ENCODE peak calls at places on chromosome 6, in nine cellular contexts. One of them, this sample, is unnamed.

GRCh38 chr6:8335371-8335770 is 100.0 kb downstream of the SLC35B3 start:
- DNase-seq in lower lobe of right lung: no peak
- DNase-seq in body of pancreas: no peak
- DNase-seq in pancreas: no peak
- DNase-seq in spleen: no peak
- DNase-seq in IMR-90: no peak
- DNase-seq in upper lobe of left lung: no peak
- DNase-seq in adrenal gland: no peak
- DNase-seq in OCI-LY7: no peak
- DNase-seq in this sample: no peak

GRCh38 chr6:116616757-116617093 is 446 bp downstream of the RSPH4A start:
- DNase-seq in lower lobe of right lung: no peak
- DNase-seq in upper lobe of left lung: no peak
- DNase-seq in IMR-90: no peak
- DNase-seq in adrenal gland: no peak
- DNase-seq in spleen: peak; percentile 78
- DNase-seq in pancreas: peak; percentile 30
- DNase-seq in body of pancreas: peak; percentile 34
- DNase-seq in OCI-LY7: no peak
- DNase-seq in this sample: no peak

GRCh38 chr6:149026530-149026942 is 279.7 kb downstream of the UST start:
- DNase-seq in lower lobe of right lung: no peak
- DNase-seq in pancreas: no peak
- DNase-seq in spleen: no peak
- DNase-seq in IMR-90: peak; percentile 98
- DNase-seq in body of pancreas: no peak
- DNase-seq in upper lobe of left lung: no peak
- DNase-seq in adrenal gland: peak; percentile 45
- DNase-seq in OCI-LY7: peak; percentile 74
- DNase-seq in this sample: no peak

GRCh38 chr6:35483490-35483889 is 13.4 kb downstream of the TEAD3 start:
- DNase-seq in spleen: no peak
- DNase-seq in lower lobe of right lung: no peak
- DNase-seq in OCI-LY7: no peak
- DNase-seq in pancreas: no peak
- DNase-seq in upper lobe of left lung: no peak
- DNase-seq in adrenal gland: no peak
- DNase-seq in IMR-90: no peak
- DNase-seq in body of pancreas: no peak
- DNase-seq in this sample: no peak

GRCh38 chr6:93219447-93219846 is 199.9 kb downstream of the EPHA7 start:
- DNase-seq in body of pancreas: no peak
- DNase-seq in adrenal gland: no peak
- DNase-seq in pancreas: no peak
- DNase-seq in IMR-90: no peak
- DNase-seq in OCI-LY7: no peak
- DNase-seq in spleen: no peak
- DNase-seq in upper lobe of left lung: no peak
- DNase-seq in lower lobe of right lung: no peak
- DNase-seq in this sample: no peak

GRCh38 chr6:1094306-1094705 is 217.6 kb upstream of the FOXQ1 start:
- DNase-seq in adrenal gland: no peak
- DNase-seq in OCI-LY7: no peak
- DNase-seq in upper lobe of left lung: no peak
- DNase-seq in pancreas: no peak
- DNase-seq in lower lobe of right lung: no peak
- DNase-seq in spleen: no peak
- DNase-seq in IMR-90: peak; percentile 79
- DNase-seq in body of pancreas: no peak
- DNase-seq in this sample: no peak

GRCh38 chr6:157762636-157763035 is 60.4 kb upstream of the SNX9 start:
- DNase-seq in body of pancreas: no peak
- DNase-seq in OCI-LY7: peak; percentile 51
- DNase-seq in IMR-90: no peak
- DNase-seq in lower lobe of right lung: no peak
- DNase-seq in pancreas: no peak
- DNase-seq in upper lobe of left lung: no peak
- DNase-seq in spleen: no peak
- DNase-seq in adrenal gland: no peak
- DNase-seq in this sample: no peak

GRCh38 chr6:11833626-11834592 is 55.3 kb upstream of the ADTRP start:
- DNase-seq in upper lobe of left lung: peak; percentile 66
- DNase-seq in IMR-90: no peak
- DNase-seq in adrenal gland: no peak
- DNase-seq in pancreas: peak; percentile 49
- DNase-seq in spleen: no peak
- DNase-seq in body of pancreas: peak; percentile 82
- DNase-seq in lower lobe of right lung: peak; percentile 56
- DNase-seq in OCI-LY7: no peak
- DNase-seq in this sample: no peak

GRCh38 chr6:109309917-109310316 is 72.3 kb downstream of the CD164 start:
- DNase-seq in upper lobe of left lung: no peak
- DNase-seq in body of pancreas: no peak
- DNase-seq in lower lobe of right lung: no peak
- DNase-seq in OCI-LY7: peak; percentile 8
- DNase-seq in IMR-90: no peak
- DNase-seq in pancreas: no peak
- DNase-seq in spleen: no peak
- DNase-seq in adrenal gland: no peak
- DNase-seq in this sample: no peak

GRCh38 chr6:76230711-76231110 is 158.2 kb upstream of the IMPG1 start:
- DNase-seq in pancreas: no peak
- DNase-seq in adrenal gland: no peak
- DNase-seq in body of pancreas: peak; percentile 49
- DNase-seq in lower lobe of right lung: no peak
- DNase-seq in spleen: no peak
- DNase-seq in IMR-90: no peak
- DNase-seq in OCI-LY7: no peak
- DNase-seq in upper lobe of left lung: no peak
- DNase-seq in this sample: no peak

GRCh38 chr6:84403545-84403944 is 176.1 kb upstream of the CEP162 start:
- DNase-seq in upper lobe of left lung: no peak
- DNase-seq in body of pancreas: no peak
- DNase-seq in adrenal gland: no peak
- DNase-seq in OCI-LY7: no peak
- DNase-seq in IMR-90: no peak
- DNase-seq in spleen: no peak
- DNase-seq in pancreas: no peak
- DNase-seq in lower lobe of right lung: no peak
- DNase-seq in this sample: no peak

GRCh38 chr6:167079853-167080297 is 43.0 kb upstream of the CCR6 start:
- DNase-seq in body of pancreas: no peak
- DNase-seq in upper lobe of left lung: no peak
- DNase-seq in OCI-LY7: peak; percentile 87
- DNase-seq in pancreas: no peak
- DNase-seq in adrenal gland: no peak
- DNase-seq in spleen: peak; percentile 87
- DNase-seq in lower lobe of right lung: no peak
- DNase-seq in IMR-90: no peak
- DNase-seq in this sample: no peak

GRCh38 chr6:12472601-12473038 is 182.5 kb downstream of the EDN1 start:
- DNase-seq in IMR-90: peak; percentile 67
- DNase-seq in pancreas: peak; percentile 41
- DNase-seq in adrenal gland: peak; percentile 95
- DNase-seq in spleen: no peak
- DNase-seq in body of pancreas: peak; percentile 37
- DNase-seq in upper lobe of left lung: peak; percentile 61
- DNase-seq in lower lobe of right lung: peak; percentile 56
- DNase-seq in OCI-LY7: no peak
- DNase-seq in this sample: peak; percentile 37

GRCh38 chr6:69888842-69889590 is 22.7 kb downstream of the COL19A1 start:
- DNase-seq in IMR-90: no peak
- DNase-seq in body of pancreas: no peak
- DNase-seq in adrenal gland: no peak
- DNase-seq in upper lobe of left lung: no peak
- DNase-seq in pancreas: no peak
- DNase-seq in spleen: no peak
- DNase-seq in OCI-LY7: no peak
- DNase-seq in lower lobe of right lung: no peak
- DNase-seq in this sample: no peak

GRCh38 chr6:367891-368630 is 23.5 kb upstream of the IRF4 start:
- DNase-seq in lower lobe of right lung: no peak
- DNase-seq in body of pancreas: no peak
- DNase-seq in adrenal gland: no peak
- DNase-seq in upper lobe of left lung: no peak
- DNase-seq in OCI-LY7: no peak
- DNase-seq in spleen: no peak
- DNase-seq in pancreas: no peak
- DNase-seq in IMR-90: no peak
- DNase-seq in this sample: no peak

GRCh38 chr6:41791984-41792383 is 4.5 kb downstream of the TOMM6 start:
- DNase-seq in spleen: no peak
- DNase-seq in lower lobe of right lung: no peak
- DNase-seq in IMR-90: no peak
- DNase-seq in OCI-LY7: no peak
- DNase-seq in upper lobe of left lung: no peak
- DNase-seq in pancreas: no peak
- DNase-seq in body of pancreas: no peak
- DNase-seq in adrenal gland: no peak
- DNase-seq in this sample: no peak

GRCh38 chr6:37283786-37284185 is 25.8 kb upstream of the TMEM217 start:
- DNase-seq in IMR-90: no peak
- DNase-seq in body of pancreas: peak; percentile 80
- DNase-seq in lower lobe of right lung: no peak
- DNase-seq in spleen: no peak
- DNase-seq in upper lobe of left lung: no peak
- DNase-seq in adrenal gland: peak; percentile 93
- DNase-seq in OCI-LY7: no peak
- DNase-seq in pancreas: peak; percentile 79
- DNase-seq in this sample: peak; percentile 65

GRCh38 chr6:70998148-70998547 is 41.3 kb upstream of the B3GAT2 start:
- DNase-seq in OCI-LY7: no peak
- DNase-seq in spleen: no peak
- DNase-seq in pancreas: no peak
- DNase-seq in upper lobe of left lung: no peak
- DNase-seq in IMR-90: no peak
- DNase-seq in adrenal gland: no peak
- DNase-seq in lower lobe of right lung: no peak
- DNase-seq in body of pancreas: no peak
- DNase-seq in this sample: no peak

GRCh38 chr6:42572523-42572922 is 8.7 kb downstream of the UBR2 start:
- DNase-seq in adrenal gland: no peak
- DNase-seq in IMR-90: no peak
- DNase-seq in OCI-LY7: peak; percentile 95
- DNase-seq in upper lobe of left lung: no peak
- DNase-seq in spleen: no peak
- DNase-seq in lower lobe of right lung: no peak
- DNase-seq in pancreas: no peak
- DNase-seq in body of pancreas: no peak
- DNase-seq in this sample: no peak

GRCh38 chr6:119349041-119349340 is 570 bp downstream of the MAN1A1 start:
- DNase-seq in OCI-LY7: peak; percentile 39
- DNase-seq in pancreas: no peak
- DNase-seq in body of pancreas: no peak
- DNase-seq in lower lobe of right lung: no peak
- DNase-seq in spleen: peak; percentile 93
- DNase-seq in adrenal gland: no peak
- DNase-seq in upper lobe of left lung: peak; percentile 24
- DNase-seq in IMR-90: no peak
- DNase-seq in this sample: no peak

GRCh38 chr6:15253107-15254073 is 7.5 kb downstream of the JARID2 start:
- DNase-seq in lower lobe of right lung: no peak
- DNase-seq in OCI-LY7: no peak
- DNase-seq in IMR-90: no peak
- DNase-seq in adrenal gland: no peak
- DNase-seq in body of pancreas: no peak
- DNase-seq in pancreas: no peak
- DNase-seq in spleen: no peak
- DNase-seq in upper lobe of left lung: no peak
- DNase-seq in this sample: no peak
- H3K4me3 ChIP-seq in lower lobe of right lung: no peak overlapping the region
- H3K4me3 ChIP-seq in OCI-LY7: peak overlapping the region; percentile 52
- H3K4me3 ChIP-seq in IMR-90: no peak overlapping the region
- H3K4me3 ChIP-seq in adrenal gland: no peak overlapping the region
- H3K4me3 ChIP-seq in body of pancreas: no peak overlapping the region
- H3K4me3 ChIP-seq in pancreas: no peak overlapping the region
- H3K4me3 ChIP-seq in spleen: no peak overlapping the region
- H3K4me3 ChIP-seq in upper lobe of left lung: no peak overlapping the region
- H3K4me3 ChIP-seq in this sample: peak overlapping the region; percentile 1

GRCh38 chr6:43859213-43859612 is 89.2 kb downstream of the VEGFA start:
- DNase-seq in adrenal gland: no peak
- DNase-seq in lower lobe of right lung: no peak
- DNase-seq in pancreas: no peak
- DNase-seq in OCI-LY7: no peak
- DNase-seq in spleen: no peak
- DNase-seq in body of pancreas: no peak
- DNase-seq in upper lobe of left lung: no peak
- DNase-seq in IMR-90: no peak
- DNase-seq in this sample: no peak
- H3K4me1 ChIP-seq in adrenal gland: no peaks in the 10 kb centered on the region
- H3K4me1 ChIP-seq in lower lobe of right lung: no peaks in the 10 kb centered on the region
- H3K4me1 ChIP-seq in pancreas: no peaks in the 10 kb centered on the region
- H3K4me1 ChIP-seq in OCI-LY7: no peaks in the 10 kb centered on the region
- H3K4me1 ChIP-seq in spleen: no peaks in the 10 kb centered on the region
- H3K4me1 ChIP-seq in body of pancreas: peaks cover 23% of the 10 kb centered on the region
- H3K4me1 ChIP-seq in upper lobe of left lung: no peaks in the 10 kb centered on the region
- H3K4me1 ChIP-seq in IMR-90: no peaks in the 10 kb centered on the region
- H3K4me1 ChIP-seq in this sample: no peaks in the 10 kb centered on the region

DNA sequence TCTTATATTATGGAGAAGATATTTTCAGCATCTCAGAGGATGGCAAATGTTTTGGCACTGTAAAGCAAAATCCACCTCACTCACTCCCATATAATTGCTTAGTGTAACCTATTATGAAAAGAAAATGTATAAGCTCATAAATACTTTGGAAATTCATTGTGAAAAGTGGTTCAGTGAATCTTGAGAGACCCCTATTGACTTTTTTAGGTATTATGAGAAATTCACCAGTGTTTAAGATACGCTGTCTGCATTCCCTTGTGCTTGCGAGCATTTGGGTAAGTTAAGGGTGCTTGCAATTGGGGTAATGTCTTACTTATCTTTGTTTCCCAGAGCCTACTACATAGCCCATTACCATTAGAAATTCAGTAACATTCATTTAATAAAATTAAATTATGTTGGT is 66.3 kb upstream of the BMP5 start:
- DNase-seq in lower lobe of right lung: no peak
- DNase-seq in IMR-90: peak; percentile 37
- DNase-seq in adrenal gland: no peak
- DNase-seq in upper lobe of left lung: no peak
- DNase-seq in body of pancreas: no peak
- DNase-seq in pancreas: no peak
- DNase-seq in spleen: no peak
- DNase-seq in OCI-LY7: no peak
- DNase-seq in this sample: no peak
- TF ChIP-seq CTCF in lower lobe of right lung: no peak
- TF ChIP-seq CTCF in IMR-90: peak; percentile 59
- TF ChIP-seq CTCF in adrenal gland: no peak
- TF ChIP-seq CTCF in upper lobe of left lung: no peak
- TF ChIP-seq CTCF in body of pancreas: no peak
- TF ChIP-seq CTCF in pancreas: no peak
- TF ChIP-seq CTCF in spleen: no peak
- TF ChIP-seq CTCF in OCI-LY7: no peak
- TF ChIP-seq CTCF in this sample: peak; percentile 27

DNA sequence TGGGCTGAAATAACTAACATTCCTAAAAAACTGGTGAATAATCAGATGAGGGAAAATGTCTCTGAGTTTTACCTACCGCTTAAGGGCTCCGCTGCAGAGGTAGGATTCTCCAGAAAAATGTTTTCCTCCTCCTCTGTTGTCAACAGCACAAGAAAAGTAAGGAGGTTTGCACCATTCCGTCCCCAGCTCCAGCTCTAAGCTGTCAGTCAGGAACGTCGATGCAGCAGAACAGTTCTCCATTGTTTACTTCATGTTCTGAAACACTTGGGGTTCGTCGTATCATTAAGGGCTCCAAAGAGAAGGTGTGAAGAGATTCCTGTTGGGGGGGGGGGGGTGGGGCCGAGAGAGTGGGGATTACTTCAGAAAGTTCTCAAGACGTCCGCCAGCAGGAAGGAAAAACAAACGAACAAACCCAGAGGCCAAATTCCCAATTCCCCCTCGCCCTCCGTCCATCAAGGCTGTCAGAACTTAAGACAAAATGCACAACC is 734 bp downstream of the MMS22L start:
- DNase-seq in upper lobe of left lung: no peak
- DNase-seq in OCI-LY7: peak; percentile 23
- DNase-seq in adrenal gland: no peak
- DNase-seq in lower lobe of right lung: no peak
- DNase-seq in IMR-90: no peak
- DNase-seq in body of pancreas: no peak
- DNase-seq in pancreas: no peak
- DNase-seq in spleen: no peak
- DNase-seq in this sample: no peak
- H3K4me3 ChIP-seq in upper lobe of left lung: peak overlapping the region; percentile 89
- H3K4me3 ChIP-seq in OCI-LY7: peak overlapping the region; percentile 84
- H3K4me3 ChIP-seq in adrenal gland: peak overlapping the region; percentile 94
- H3K4me3 ChIP-seq in lower lobe of right lung: peak overlapping the region; percentile 86
- H3K4me3 ChIP-seq in IMR-90: peak overlapping the region; percentile 64
- H3K4me3 ChIP-seq in body of pancreas: peak overlapping the region; percentile 83
- H3K4me3 ChIP-seq in pancreas: peak overlapping the region; percentile 63
- H3K4me3 ChIP-seq in spleen: peak overlapping the region; percentile 94
- H3K4me3 ChIP-seq in this sample: peak overlapping the region; percentile 94

This sample was measured in left ventricle myocardium inferior.